ENCODE peak calls at places on chromosome 13, in six cellular contexts. One of them, this sample, is unnamed.

GRCh38 chr13:34863360-34864135 is 78.5 kb upstream of the NBEA start:
- DNase-seq in GM12891: no peak
- DNase-seq in HCT116: peak
- DNase-seq in endothelial cell of umbilical vein: peak
- DNase-seq in breast epithelium: no peak
- DNase-seq in IMR-90: peak
- DNase-seq in this sample: no peak

GRCh38 chr13:112907286-112907685 is 61.7 kb upstream of the MCF2L start:
- DNase-seq in HCT116: no peak
- DNase-seq in GM12891: no peak
- DNase-seq in IMR-90: no peak
- DNase-seq in endothelial cell of umbilical vein: no peak
- DNase-seq in breast epithelium: no peak
- DNase-seq in this sample: no peak

GRCh38 chr13:37026778-37027177 is 26.2 kb downstream of the EXOSC8 start:
- DNase-seq in HCT116: no peak
- DNase-seq in endothelial cell of umbilical vein: peak
- DNase-seq in breast epithelium: no peak
- DNase-seq in IMR-90: no peak
- DNase-seq in GM12891: no peak
- DNase-seq in this sample: no peak

GRCh38 chr13:40992678-40993077 is 26.4 kb downstream of the ELF1 start:
- DNase-seq in endothelial cell of umbilical vein: peak
- DNase-seq in IMR-90: no peak
- DNase-seq in breast epithelium: no peak
- DNase-seq in HCT116: no peak
- DNase-seq in GM12891: no peak
- DNase-seq in this sample: no peak

GRCh38 chr13:53411443-53411842 is 382.8 kb downstream of the OLFM4 start:
- DNase-seq in endothelial cell of umbilical vein: no peak
- DNase-seq in GM12891: no peak
- DNase-seq in IMR-90: no peak
- DNase-seq in HCT116: no peak
- DNase-seq in breast epithelium: no peak
- DNase-seq in this sample: no peak

GRCh38 chr13:97448503-97449251 is 14.7 kb downstream of the RAP2A start:
- DNase-seq in breast epithelium: no peak
- DNase-seq in HCT116: no peak
- DNase-seq in GM12891: no peak
- DNase-seq in IMR-90: no peak
- DNase-seq in endothelial cell of umbilical vein: no peak
- DNase-seq in this sample: no peak

GRCh38 chr13:112819111-112819510 is 129.3 kb downstream of the ATP11A start:
- DNase-seq in endothelial cell of umbilical vein: no peak
- DNase-seq in GM12891: no peak
- DNase-seq in HCT116: no peak
- DNase-seq in breast epithelium: no peak
- DNase-seq in IMR-90: no peak
- DNase-seq in this sample: no peak

GRCh38 chr13:100560498-100561215 is 27.9 kb downstream of the GGACT start:
- DNase-seq in breast epithelium: no peak
- DNase-seq in endothelial cell of umbilical vein: no peak
- DNase-seq in IMR-90: no peak
- DNase-seq in GM12891: no peak
- DNase-seq in HCT116: no peak
- DNase-seq in this sample: no peak

GRCh38 chr13:85332595-85332994 is 466.6 kb downstream of the SLITRK6 start:
- DNase-seq in endothelial cell of umbilical vein: no peak
- DNase-seq in HCT116: no peak
- DNase-seq in GM12891: no peak
- DNase-seq in breast epithelium: no peak
- DNase-seq in IMR-90: no peak
- DNase-seq in this sample: no peak

GRCh38 chr13:24683833-24684599 is 3.8 kb downstream of the ATP12A start:
- DNase-seq in endothelial cell of umbilical vein: peak
- DNase-seq in IMR-90: peak
- DNase-seq in GM12891: peak
- DNase-seq in HCT116: peak
- DNase-seq in breast epithelium: no peak
- DNase-seq in this sample: no peak

GRCh38 chr13:112761701-112762689 is 72.2 kb downstream of the ATP11A start:
- DNase-seq in breast epithelium: no peak
- DNase-seq in IMR-90: peak
- DNase-seq in GM12891: no peak
- DNase-seq in endothelial cell of umbilical vein: no peak
- DNase-seq in HCT116: no peak
- DNase-seq in this sample: no peak

GRCh38 chr13:112124100-112124499 is 57.2 kb downstream of the SOX1 start:
- DNase-seq in GM12891: no peak
- DNase-seq in endothelial cell of umbilical vein: no peak
- DNase-seq in IMR-90: no peak
- DNase-seq in breast epithelium: no peak
- DNase-seq in HCT116: no peak
- DNase-seq in this sample: no peak

GRCh38 chr13:44918323-44919102 is 70.8 kb downstream of the NUFIP1 start:
- DNase-seq in GM12891: peak
- DNase-seq in IMR-90: peak
- DNase-seq in breast epithelium: peak
- DNase-seq in HCT116: peak
- DNase-seq in endothelial cell of umbilical vein: peak
- DNase-seq in this sample: peak

GRCh38 chr13:94886191-94886590 is 173.8 kb upstream of the SOX21 start:
- DNase-seq in IMR-90: no peak
- DNase-seq in HCT116: no peak
- DNase-seq in breast epithelium: no peak
- DNase-seq in endothelial cell of umbilical vein: no peak
- DNase-seq in GM12891: no peak
- DNase-seq in this sample: no peak

GRCh38 chr13:53250272-53250875 is 221.8 kb downstream of the OLFM4 start:
- DNase-seq in endothelial cell of umbilical vein: peak
- DNase-seq in IMR-90: peak
- DNase-seq in breast epithelium: no peak
- DNase-seq in GM12891: no peak
- DNase-seq in HCT116: peak
- DNase-seq in this sample: no peak

GRCh38 chr13:21348771-21349170 is 110.3 kb downstream of the ZDHHC20 start:
- DNase-seq in GM12891: no peak
- DNase-seq in IMR-90: no peak
- DNase-seq in breast epithelium: no peak
- DNase-seq in endothelial cell of umbilical vein: no peak
- DNase-seq in HCT116: no peak
- DNase-seq in this sample: no peak

GRCh38 chr13:64090311-64090710 is 2674.7 kb upstream of the PCDH20 start:
- DNase-seq in endothelial cell of umbilical vein: no peak
- DNase-seq in breast epithelium: no peak
- DNase-seq in HCT116: no peak
- DNase-seq in GM12891: no peak
- DNase-seq in IMR-90: no peak
- DNase-seq in this sample: no peak

GRCh38 chr13:101624210-101624922 is 171.9 kb downstream of the ITGBL1 start:
- DNase-seq in HCT116: no peak
- DNase-seq in GM12891: no peak
- DNase-seq in breast epithelium: no peak
- DNase-seq in endothelial cell of umbilical vein: peak
- DNase-seq in IMR-90: peak
- DNase-seq in this sample: no peak

GRCh38 chr13:83286737-83287136 is 595.5 kb downstream of the SLITRK1 start:
- DNase-seq in breast epithelium: no peak
- DNase-seq in endothelial cell of umbilical vein: no peak
- DNase-seq in IMR-90: peak
- DNase-seq in HCT116: no peak
- DNase-seq in GM12891: no peak
- DNase-seq in this sample: no peak

GRCh38 chr13:41648314-41648935 is 191.1 kb downstream of the RGCC start:
- DNase-seq in breast epithelium: no peak
- DNase-seq in HCT116: peak
- DNase-seq in IMR-90: peak
- DNase-seq in endothelial cell of umbilical vein: peak
- DNase-seq in GM12891: no peak
- DNase-seq in this sample: no peak

GRCh38 chr13:29845440-29846056 is 4.9 kb downstream of the UBL3 start:
- DNase-seq in endothelial cell of umbilical vein: peak
- DNase-seq in IMR-90: peak
- DNase-seq in breast epithelium: no peak
- DNase-seq in HCT116: no peak
- DNase-seq in GM12891: no peak
- DNase-seq in this sample: no peak

GRCh38 chr13:28477709-28477973 is 17.3 kb downstream of the FLT1 start:
- DNase-seq in HCT116: no peak
- DNase-seq in GM12891: no peak
- DNase-seq in breast epithelium: no peak
- DNase-seq in endothelial cell of umbilical vein: no peak
- DNase-seq in IMR-90: no peak
- DNase-seq in this sample: no peak

DNA sequence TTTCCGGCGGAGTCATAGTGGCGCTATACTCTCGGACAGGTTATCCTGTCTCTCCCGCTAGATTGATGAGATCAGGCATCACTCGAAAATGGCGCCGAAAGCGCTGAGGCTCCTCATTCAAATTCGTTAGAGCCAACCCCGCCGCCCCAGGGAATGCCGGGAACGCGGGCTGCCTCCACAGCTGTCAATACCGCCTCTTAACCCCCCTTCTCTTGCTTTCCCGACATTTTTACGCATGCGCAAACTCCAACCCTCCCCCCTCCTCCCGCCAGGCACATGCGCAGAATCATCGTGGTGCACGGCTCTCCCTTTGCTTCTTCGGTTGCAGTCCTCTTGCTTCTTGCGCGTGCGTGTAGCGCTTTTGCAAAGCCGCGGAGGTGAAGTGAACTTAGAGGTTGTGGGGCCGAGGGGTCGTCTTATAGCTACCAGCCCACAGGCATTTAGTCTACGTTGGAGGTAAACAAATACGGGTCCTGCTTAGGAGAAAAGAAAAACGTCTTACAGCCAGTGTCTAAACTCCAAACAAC is 66.7 kb downstream of the KCNRG start:
- DNase-seq in breast epithelium: peak
- DNase-seq in IMR-90: peak
- DNase-seq in HCT116: peak
- DNase-seq in GM12891: peak
- DNase-seq in endothelial cell of umbilical vein: peak
- DNase-seq in this sample: peak
- TF ChIP-seq POLR2A in breast epithelium: no peak
- TF ChIP-seq POLR2A in IMR-90: peak
- TF ChIP-seq POLR2A in HCT116: peak
- TF ChIP-seq POLR2A in GM12891: peak
- TF ChIP-seq POLR2A in endothelial cell of umbilical vein: peak
- TF ChIP-seq POLR2A in this sample: peak

DNA sequence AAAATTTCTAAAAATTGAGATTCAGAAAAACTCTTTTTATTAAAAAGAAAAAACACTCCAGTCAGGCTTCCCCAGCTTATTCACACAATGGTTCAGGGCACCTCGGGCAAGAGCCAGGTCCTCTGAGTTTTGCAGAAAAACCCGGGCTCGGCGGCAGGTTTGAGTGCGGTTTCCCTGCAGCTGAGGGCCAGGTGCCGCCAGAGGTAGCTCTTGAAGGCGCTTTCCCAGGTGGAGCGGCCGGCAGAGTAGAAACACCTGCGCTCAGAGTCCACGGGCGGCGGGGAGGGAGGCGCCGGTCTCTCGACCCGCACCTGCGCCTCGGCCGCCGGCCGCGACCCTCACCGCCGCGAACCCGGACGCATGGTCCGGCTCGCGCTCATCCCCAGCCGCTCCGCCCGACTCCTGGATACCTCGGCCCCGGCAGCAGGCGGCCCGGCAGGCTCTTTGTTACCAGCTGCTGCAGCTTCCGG is 444 bp downstream of the PROSER1 start:
- DNase-seq in GM12891: no peak
- DNase-seq in HCT116: no peak
- DNase-seq in breast epithelium: peak
- DNase-seq in IMR-90: no peak
- DNase-seq in endothelial cell of umbilical vein: no peak
- DNase-seq in this sample: no peak
- TF ChIP-seq POLR2A in GM12891: no peak
- TF ChIP-seq POLR2A in HCT116: no peak
- TF ChIP-seq POLR2A in breast epithelium: no peak
- TF ChIP-seq POLR2A in IMR-90: no peak
- TF ChIP-seq POLR2A in endothelial cell of umbilical vein: no peak
- TF ChIP-seq POLR2A in this sample: no peak

GRCh38 chr13:109869312-109870237 is 83.2 kb upstream of the IRS2 start:
- DNase-seq in GM12891: no peak
- DNase-seq in breast epithelium: peak
- DNase-seq in endothelial cell of umbilical vein: peak
- DNase-seq in HCT116: no peak
- DNase-seq in IMR-90: peak
- DNase-seq in this sample: no peak
- TF ChIP-seq POLR2A in GM12891: no peak
- TF ChIP-seq POLR2A in breast epithelium: no peak
- TF ChIP-seq POLR2A in endothelial cell of umbilical vein: no peak
- TF ChIP-seq POLR2A in HCT116: no peak
- TF ChIP-seq POLR2A in IMR-90: no peak
- TF ChIP-seq POLR2A in this sample: no peak

GRCh38 chr13:39601636-39602035 is 1.4 kb downstream of the LHFPL6 start:
- DNase-seq in breast epithelium: no peak
- DNase-seq in GM12891: no peak
- DNase-seq in IMR-90: no peak
- DNase-seq in HCT116: no peak
- DNase-seq in endothelial cell of umbilical vein: no peak
- DNase-seq in this sample: no peak

GRCh38 chr13:39604736-39605135 is 1.7 kb upstream of the LHFPL6 start:
- DNase-seq in IMR-90: no peak
- DNase-seq in breast epithelium: no peak
- DNase-seq in HCT116: no peak
- DNase-seq in endothelial cell of umbilical vein: no peak
- DNase-seq in GM12891: no peak
- DNase-seq in this sample: no peak

GRCh38 chr13:39602277-39602613 is 748 bp downstream of the LHFPL6 start:
- DNase-seq in endothelial cell of umbilical vein: no peak
- DNase-seq in HCT116: no peak
- DNase-seq in GM12891: no peak
- DNase-seq in breast epithelium: no peak
- DNase-seq in IMR-90: no peak
- DNase-seq in this sample: no peak

GRCh38 chr13:39603424-39603947 is 493 bp upstream of the LHFPL6 start:
- DNase-seq in GM12891: no peak
- DNase-seq in IMR-90: peak
- DNase-seq in endothelial cell of umbilical vein: peak
- DNase-seq in HCT116: no peak
- DNase-seq in breast epithelium: no peak
- DNase-seq in this sample: no peak

DNA sequence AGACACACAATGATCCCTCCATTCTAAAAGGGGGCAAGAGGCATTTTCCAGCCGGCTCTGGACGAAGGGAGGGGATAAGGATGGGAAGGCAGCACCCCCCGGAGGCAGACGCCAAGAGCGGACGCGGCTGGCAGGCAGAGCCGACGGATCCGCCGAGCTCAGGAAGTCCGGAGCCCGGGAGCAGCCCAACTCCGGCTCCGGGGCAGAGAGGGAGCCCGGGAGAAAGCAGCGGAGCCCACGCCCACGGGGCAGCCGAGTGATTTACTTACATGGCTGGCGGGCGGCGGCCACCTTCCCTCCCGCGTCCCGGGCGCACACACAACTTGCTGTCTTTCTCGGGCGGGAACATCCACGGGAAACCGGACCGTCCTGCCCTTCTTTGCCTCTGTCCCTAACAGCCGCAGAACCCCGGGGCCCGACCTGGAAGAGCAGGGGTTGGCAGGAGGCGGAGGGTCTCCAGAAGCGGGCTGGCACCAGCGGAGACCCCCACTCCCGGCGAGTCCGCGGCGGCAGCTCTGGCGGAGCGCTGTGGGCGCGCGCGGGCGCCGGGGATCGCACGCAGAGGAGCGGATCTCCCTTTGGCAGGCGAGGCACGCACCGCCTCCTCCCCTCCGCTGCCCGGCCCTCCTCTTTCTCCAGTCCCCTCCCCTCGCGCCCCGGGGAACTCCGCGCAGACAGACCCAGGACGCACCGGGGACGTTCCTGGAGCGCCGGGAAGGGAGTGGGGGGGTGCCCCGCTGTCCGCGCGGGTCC is at the start of gene LHFPL6:
- DNase-seq in endothelial cell of umbilical vein: peak
- DNase-seq in HCT116: no peak
- DNase-seq in breast epithelium: peak
- DNase-seq in GM12891: peak
- DNase-seq in IMR-90: peak
- DNase-seq in this sample: no peak
- TF ChIP-seq POLR2A in endothelial cell of umbilical vein: peak
- TF ChIP-seq POLR2A in HCT116: no peak
- TF ChIP-seq POLR2A in breast epithelium: no peak
- TF ChIP-seq POLR2A in GM12891: no peak
- TF ChIP-seq POLR2A in IMR-90: no peak
- TF ChIP-seq POLR2A in this sample: peak